ENCODE peak calls at places on chromosomes 4 and X, in nine cellular contexts. T, G, A, L, R, C, U, Q and V are unnamed samples.

GRCh38 chr4:180434131-180434895 is 1808.9 kb upstream of the TENM3 start:
- DNase-seq in T (no peak), G (no peak), A (no peak), L (no peak), R (no peak), C (no peak), U (no peak), Q (no peak), V (no peak)

GRCh38 chr4:144658908-144659307 is 13.0 kb downstream of the HHIP start:
- DNase-seq in T (no peak), G (no peak), A (no peak), L (peak), R (no peak), C (no peak), U (no peak), Q (no peak), V (no peak)

GRCh38 chr4:47349323-47349722 is 114.2 kb downstream of the COMMD8 start:
- DNase-seq in T (no peak), G (no peak), A (no peak), L (peak), R (no peak), C (no peak), U (no peak), Q (no peak), V (no peak)

GRCh38 chr4:112514449-112515277 is 1.3 kb downstream of the NEUROG2 start:
- DNase-seq in T (peak), G (no peak), A (peak), L (no peak), R (peak), C (no peak), U (no peak), Q (peak), V (no peak)

GRCh38 chr4:20022471-20022870 is 229.2 kb upstream of the SLIT2 start:
- DNase-seq in T (no peak), G (no peak), A (no peak), L (no peak), R (no peak), C (no peak), U (no peak), Q (no peak), V (no peak)

GRCh38 chr4:1412376-1413220 is 6.4 kb upstream of the NKX1-1 start:
- DNase-seq in T (no peak), G (no peak), A (peak), L (no peak), R (no peak), C (no peak), U (no peak), Q (no peak), V (peak)

GRCh38 chr4:174209296-174209695 is 74.2 kb downstream of the FBXO8 start:
- DNase-seq in T (no peak), G (no peak), A (no peak), L (peak), R (no peak), C (no peak), U (no peak), Q (no peak), V (no peak)

GRCh38 chrX:17591741-17592110 is 145.6 kb upstream of the SCML1 start:
- DNase-seq in T (no peak), G (no peak), A (no peak), L (peak), R (no peak), C (no peak), U (no peak), Q (no peak), V (no peak)

GRCh38 chr4:8547108-8547911 is 32.9 kb upstream of the GPR78 start:
- DNase-seq in T (peak), G (no peak), A (peak), L (peak), R (no peak), C (no peak), U (no peak), Q (no peak), V (no peak)

GRCh38 chr4:105707783-105708182 is 706 bp downstream of the INTS12 start:
- DNase-seq in T (no peak), G (no peak), A (no peak), L (no peak), R (no peak), C (no peak), U (no peak), Q (no peak), V (no peak)

GRCh38 chr4:105373324-105373723 is 100.5 kb downstream of the PPA2 start:
- DNase-seq in T (no peak), G (no peak), A (no peak), L (no peak), R (no peak), C (no peak), U (no peak), Q (no peak), V (no peak)

GRCh38 chr4:108333353-108333920 is 164.7 kb upstream of the LEF1 start:
- DNase-seq in T (peak), G (no peak), A (no peak), L (no peak), R (no peak), C (no peak), U (no peak), Q (no peak), V (no peak)

GRCh38 chr4:40055379-40055872 is 1.2 kb upstream of the N4BP2 start:
- DNase-seq in T (no peak), G (no peak), A (no peak), L (no peak), R (no peak), C (no peak), U (no peak), Q (no peak), V (no peak)

GRCh38 chr4:42656986-42657792 is at the start of gene ATP8A1:
- DNase-seq in T (peak), G (peak), A (peak), L (peak), R (peak), C (peak), U (peak), Q (peak), V (peak)

GRCh38 chr4:120132935-120133334 is 66.3 kb upstream of the MAD2L1 start:
- DNase-seq in T (no peak), G (no peak), A (no peak), L (peak), R (no peak), C (no peak), U (no peak), Q (no peak), V (no peak)

GRCh38 chr4:25862411-25863346 is at the start of gene SEL1L3:
- DNase-seq in T (peak), G (peak), A (peak), L (no peak), R (no peak), C (no peak), U (no peak), Q (peak), V (peak)

GRCh38 chrX:129690435-129690834 is 35.7 kb upstream of the APLN start:
- DNase-seq in T (no peak), G (no peak), A (no peak), L (peak), R (no peak), C (peak), U (no peak), Q (no peak), V (no peak)

GRCh38 chr4:9989918-9990635 is 31.2 kb downstream of the SLC2A9 start:
- DNase-seq in T (no peak), G (no peak), A (no peak), L (no peak), R (no peak), C (peak), U (no peak), Q (no peak), V (no peak)

GRCh38 chr4:7775396-7775795 is 164.3 kb downstream of the AFAP1 start:
- DNase-seq in T (no peak), G (no peak), A (no peak), L (no peak), R (no peak), C (no peak), U (peak), Q (no peak), V (no peak)

GRCh38 chr4:168028568-168028967 is 63.8 kb upstream of the ANXA10 start:
- DNase-seq in T (no peak), G (no peak), A (no peak), L (peak), R (no peak), C (no peak), U (no peak), Q (no peak), V (no peak)
- TF ChIP-seq CTCF in T (peak), G (no peak), A (no peak), L (peak), R (no peak), C (no peak), U (no peak), Q (no peak), V (no peak)

GRCh38 chr4:72302981-72303704 is 265.9 kb downstream of the ADAMTS3 start:
- DNase-seq in T (peak), G (peak), A (peak), L (peak), R (peak), C (no peak), U (no peak), Q (peak), V (no peak)
- TF ChIP-seq CTCF in T (peak), G (peak), A (peak), L (peak), R (peak), C (peak), U (peak), Q (peak), V (peak)

DNA sequence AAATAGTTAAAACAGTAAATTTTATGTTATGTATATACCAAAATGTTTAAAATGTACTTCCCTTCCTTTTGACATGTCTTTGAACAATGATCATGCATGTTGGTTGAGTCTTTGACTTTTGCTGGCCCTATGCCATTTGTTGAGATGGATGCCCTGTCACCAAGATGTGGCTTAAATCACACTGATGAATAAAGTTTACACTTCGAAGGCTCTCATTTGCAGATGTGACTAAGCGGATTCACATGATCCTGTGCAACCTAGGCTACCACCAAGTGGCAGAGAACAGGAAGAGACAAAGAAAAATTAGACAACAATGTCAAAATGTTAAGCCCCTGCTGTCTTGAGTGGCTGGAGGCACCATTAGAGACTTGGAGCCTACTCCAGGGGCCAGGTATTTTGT is 139.9 kb downstream of the RAB28 start:
- DNase-seq in T (no peak), G (no peak), A (no peak), L (no peak), R (no peak), C (no peak), U (no peak), Q (no peak), V (no peak)
- TF ChIP-seq CTCF in T (peak), G (no peak), A (no peak), L (no peak), R (no peak), C (no peak), U (no peak), Q (no peak), V (no peak)

GRCh38 chrX:151153086-151153485 is 23.3 kb upstream of the GPR50 start:
- DNase-seq in T (peak), G (no peak), A (peak), L (peak), R (peak), C (no peak), U (no peak), Q (peak), V (no peak)
- TF ChIP-seq CTCF in T (peak), G (no peak), A (peak), L (peak), R (peak), C (no peak), U (no peak), Q (no peak), V (no peak)

GRCh38 chrX:10759400-10759799 is 139.0 kb upstream of the MID1 start:
- DNase-seq in T (peak), G (no peak), A (peak), L (no peak), R (no peak), C (no peak), U (no peak), Q (no peak), V (no peak)

GRCh38 chrX:10755477-10756334 is 135.3 kb upstream of the MID1 start:
- DNase-seq in T (peak), G (no peak), A (peak), L (peak), R (no peak), C (no peak), U (no peak), Q (no peak), V (no peak)

GRCh38 chrX:10756365-10756915 is 136.1 kb upstream of the MID1 start:
- DNase-seq in T (peak), G (no peak), A (no peak), L (peak), R (no peak), C (no peak), U (no peak), Q (no peak), V (no peak)

GRCh38 chrX:10761447-10761846 is 141.1 kb upstream of the MID1 start:
- DNase-seq in T (no peak), G (no peak), A (no peak), L (no peak), R (no peak), C (no peak), U (no peak), Q (no peak), V (no peak)
- TF ChIP-seq CTCF in T (no peak), G (no peak), A (no peak), L (no peak), R (no peak), C (no peak), U (no peak), Q (no peak), V (no peak)

DNA sequence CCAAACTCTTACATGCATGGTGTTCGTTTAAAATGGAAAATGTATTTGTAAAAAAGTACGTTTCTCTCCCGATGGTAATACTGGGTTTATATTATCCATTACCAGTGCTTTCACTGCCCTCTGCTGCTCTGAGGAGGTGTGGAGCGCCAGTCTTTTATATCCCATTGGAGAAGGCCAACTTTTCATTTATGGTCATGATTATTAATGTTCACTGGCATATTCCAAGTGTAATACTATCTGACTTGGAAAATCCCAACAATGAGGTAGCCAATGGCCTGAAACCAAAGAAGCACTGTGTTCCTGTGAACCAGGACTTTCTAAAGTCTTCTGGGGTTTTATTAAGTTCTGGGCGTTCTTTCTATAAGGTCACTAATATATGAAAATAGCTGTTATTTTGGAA is 80.7 kb downstream of the SYNPO2 start:
- DNase-seq in T (peak), G (no peak), A (no peak), L (peak), R (no peak), C (peak), U (peak), Q (no peak), V (no peak)
- TF ChIP-seq CTCF in T (peak), G (no peak), A (peak), L (peak), R (peak), C (peak), U (peak), Q (no peak), V (peak)

GRCh38 chr4:23384741-23385140 is 505.1 kb downstream of the PPARGC1A start:
- DNase-seq in T (no peak), G (no peak), A (no peak), L (peak), R (no peak), C (no peak), U (no peak), Q (no peak), V (no peak)
- TF ChIP-seq CTCF in T (no peak), G (no peak), A (no peak), L (no peak), R (no peak), C (no peak), U (no peak), Q (no peak), V (no peak)